ENCODE peak calls at places on chromosomes 11 and 22, in four cellular contexts. U is AG04450, F is heart left ventricle, D is esophagus squamous epithelium. G is an unnamed sample.
A peak's percentile ranks its signal among the peaks of the same experiment; 100 is the strongest.

GRCh38 chr11:17230867-17231851 is 23.4 kb upstream of the PIK3C2A start:
- DNase-seq in U (no peak), F (no peak), D (no peak), G (no peak)

GRCh38 chr11:63745304-63746170 is 23.0 kb downstream of the ZFTA start:
- DNase-seq in U (no peak), F (no peak), D (no peak), G (no peak)

GRCh38 chr22:50620861-50621490 is 7.0 kb downstream of the ARSA start:
- DNase-seq in U (no peak), F (no peak), D (no peak), G (no peak)

GRCh38 chr11:108224908-108225786 is 2.3 kb downstream of the ATM start:
- DNase-seq in U (no peak), F (no peak), D (no peak), G (no peak)

GRCh38 chr11:124535552-124536232 is 7.8 kb downstream of the OR8B12 start:
- DNase-seq in U (no peak), F (no peak), D (no peak), G (no peak)

GRCh38 chr11:106691807-106692365 is 326.4 kb downstream of the GUCY1A2 start:
- DNase-seq in U (peak; percentile 24), F (no peak), D (no peak), G (no peak)

GRCh38 chr11:33411751-33412150 is 154.6 kb downstream of the HIPK3 start:
- DNase-seq in U (no peak), F (no peak), D (no peak), G (no peak)

GRCh38 chr11:22461626-22462025 is 123.4 kb downstream of the SLC17A6 start:
- DNase-seq in U (no peak), F (no peak), D (no peak), G (no peak)

GRCh38 chr22:20750461-20751184 is 23.3 kb upstream of the SERPIND1 start:
- DNase-seq in U (peak; percentile 63), F (peak; percentile 80), D (no peak), G (no peak)

GRCh38 chr11:44883277-44883676 is 67.4 kb downstream of the TP53I11 start:
- DNase-seq in U (no peak), F (no peak), D (no peak), G (no peak)

GRCh38 chr11:75954039-75954438 is 139.0 kb downstream of the UVRAG start:
- DNase-seq in U (no peak), F (no peak), D (no peak), G (no peak)

DNA sequence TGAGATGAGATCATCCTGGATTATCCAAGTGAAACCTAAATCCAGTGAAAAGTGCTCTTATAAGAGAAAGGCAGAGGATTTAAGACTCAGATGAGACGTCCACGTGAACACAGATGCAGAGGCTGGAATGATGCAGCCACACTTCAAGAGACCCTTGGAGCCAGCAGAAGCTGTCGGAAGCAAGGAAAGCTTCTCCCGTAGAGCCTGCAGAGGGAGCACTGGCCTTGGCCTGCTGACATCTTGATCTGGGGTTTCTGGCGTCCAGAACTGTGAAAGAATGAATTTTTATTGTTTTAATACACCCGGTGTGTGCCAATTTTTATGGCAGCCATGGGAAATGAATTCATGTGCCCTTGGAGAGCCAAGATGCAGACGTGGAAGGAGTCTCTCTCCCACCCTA is 407.0 kb upstream of the B3GAT1 start:
- DNase-seq in U (no peak), F (no peak), D (no peak), G (peak; percentile 27)
- H3K9me3 ChIP-seq in U (peaks cover 19% of the 10 kb centered on the region), F (no peaks in the 10 kb centered on the region), D (no peaks in the 10 kb centered on the region), G (no peaks in the 10 kb centered on the region)

DNA sequence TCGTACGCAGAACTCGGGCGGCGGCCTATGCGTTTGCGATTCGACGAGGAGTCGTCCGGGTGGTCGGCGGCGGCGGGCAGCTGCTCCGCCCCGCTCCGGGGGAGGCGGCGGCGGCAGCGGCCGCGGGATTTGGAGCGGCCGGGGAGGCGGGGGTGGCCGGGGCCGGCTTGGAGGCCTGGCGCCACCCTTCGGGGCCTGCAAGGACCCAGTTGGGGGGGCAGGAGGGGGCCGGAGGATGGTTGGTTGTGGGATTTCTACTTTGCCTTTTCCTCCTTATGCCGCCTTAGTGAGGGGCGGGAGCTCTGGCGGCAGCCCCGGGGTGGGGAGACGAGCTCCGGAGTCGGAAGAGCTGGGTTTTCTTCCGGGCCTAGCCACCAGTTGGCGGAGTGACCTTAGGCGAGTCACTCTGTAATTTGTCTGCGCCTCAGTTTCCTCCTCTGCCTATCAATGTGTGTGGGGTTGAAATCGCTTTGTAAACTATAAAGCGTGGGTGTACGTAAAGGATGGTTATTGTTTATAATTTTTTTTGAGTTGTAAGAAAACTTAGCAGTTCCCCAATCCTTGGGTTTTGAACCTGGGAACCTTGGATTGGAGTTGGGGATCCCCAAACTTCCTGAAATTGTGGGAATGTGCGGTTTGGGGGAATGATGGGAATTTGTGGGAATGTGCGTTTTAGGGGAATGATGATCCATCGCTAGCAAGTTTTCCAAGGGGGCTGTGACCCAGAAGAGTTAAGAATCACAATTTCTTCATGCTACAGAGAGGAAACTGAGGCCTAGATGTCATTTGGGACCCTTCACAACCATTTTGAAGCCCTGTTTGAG is 679 bp downstream of the TUG1 start:
- DNase-seq in U (no peak), F (no peak), D (no peak), G (no peak)
- H3K9me3 ChIP-seq in U (peaks cover 15% of the 10 kb centered on the region), F (no peaks in the 10 kb centered on the region), D (peaks cover 29% of the 10 kb centered on the region), G (no peaks in the 10 kb centered on the region)

GRCh38 chr11:55342901-55343300 is at the start of gene OR4A16:
- DNase-seq in U (no peak), F (no peak), D (no peak), G (no peak)

DNA sequence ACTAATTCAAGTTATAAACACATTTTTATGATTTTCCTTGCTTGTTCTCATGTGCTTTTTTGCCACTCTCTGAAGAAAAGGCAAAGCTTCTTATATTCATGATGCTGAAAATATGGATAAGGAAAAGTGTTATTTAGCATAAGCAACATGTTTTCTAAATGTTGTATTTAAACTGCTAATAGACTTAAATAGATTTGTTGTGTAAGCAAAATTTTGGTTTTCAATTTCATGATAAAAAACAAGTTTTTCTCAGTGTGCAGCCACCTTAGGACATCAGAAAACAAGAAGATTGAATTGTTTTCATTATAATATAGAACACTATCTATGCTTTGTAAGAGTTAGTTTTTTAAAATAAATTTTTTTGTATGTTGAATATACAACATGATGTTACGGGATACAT is 2.3 kb downstream of the OR4A16 start:
- DNase-seq in U (no peak), F (no peak), D (no peak), G (no peak)
- H3K9me3 ChIP-seq in U (peaks cover 10% of the 10 kb centered on the region), F (no peaks in the 10 kb centered on the region), D (no peaks in the 10 kb centered on the region), G (no peaks in the 10 kb centered on the region)

GRCh38 chr11:68282861-68283230 is 11.1 kb upstream of the C11orf24 start:
- DNase-seq in U (no peak), F (no peak), D (no peak), G (no peak)

GRCh38 chr11:68282141-68282860 is 10.5 kb upstream of the C11orf24 start:
- DNase-seq in U (no peak), F (no peak), D (no peak), G (no peak)

GRCh38 chr11:68289456-68289855 is 17.7 kb upstream of the C11orf24 start:
- DNase-seq in U (no peak), F (no peak), D (no peak), G (no peak)

DNA sequence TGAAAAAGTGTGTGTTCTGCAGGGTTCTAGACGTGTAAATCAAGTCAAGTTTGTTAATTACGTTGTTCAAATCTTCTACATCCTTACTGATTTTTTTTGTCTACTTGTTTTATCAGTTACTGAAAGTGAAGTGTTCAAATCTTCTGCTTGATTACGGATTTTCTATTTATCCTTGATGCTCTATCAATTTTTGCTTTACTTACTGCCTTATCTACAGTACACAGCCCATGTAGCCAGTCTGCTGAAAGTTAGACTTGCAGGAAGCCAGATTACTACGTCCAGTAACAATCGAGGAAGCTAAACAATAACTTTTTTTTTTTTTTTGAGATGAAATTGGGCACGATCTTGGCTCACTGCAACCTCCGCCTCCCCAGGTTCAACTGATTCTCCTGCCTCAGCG is 15.6 kb upstream of the C11orf24 start:
- DNase-seq in U (no peak), F (no peak), D (no peak), G (no peak)
- H3K9me3 ChIP-seq in U (no peaks in the 10 kb centered on the region), F (no peaks in the 10 kb centered on the region), D (no peaks in the 10 kb centered on the region), G (no peaks in the 10 kb centered on the region)

GRCh38 chr11:8709777-8710176 is 27.2 kb downstream of the RPL27A start:
- DNase-seq in U (no peak), F (no peak), D (no peak), G (no peak)
- H3K9me3 ChIP-seq in U (no peaks in the 10 kb centered on the region), F (no peaks in the 10 kb centered on the region), D (no peaks in the 10 kb centered on the region), G (no peaks in the 10 kb centered on the region)

G was measured in iPS DF 6.9.